ENCODE peak calls at places on chromosomes 4 and X, in eight cellular contexts. One of them, this sample, is unnamed.

GRCh38 chr4:86775061-86775460 is 74.1 kb downstream of the SLC10A6 start:
- DNase-seq in AG09309: no peak
- DNase-seq in psoas muscle: no peak
- DNase-seq in HFF-Myc: no peak
- DNase-seq in HFFc6: no peak
- DNase-seq in GM13977: no peak
- DNase-seq in cardiac muscle cell: no peak
- DNase-seq in thoracic aorta: no peak
- DNase-seq in this sample: no peak

GRCh38 chr4:186651181-186651603 is 72.5 kb downstream of the FAT1 start:
- DNase-seq in HFFc6: no peak
- DNase-seq in cardiac muscle cell: no peak
- DNase-seq in GM13977: no peak
- DNase-seq in thoracic aorta: no peak
- DNase-seq in AG09309: no peak
- DNase-seq in psoas muscle: no peak
- DNase-seq in HFF-Myc: no peak
- DNase-seq in this sample: no peak

GRCh38 chr4:154606728-154607723 is 5.4 kb downstream of the FGG start:
- DNase-seq in cardiac muscle cell: no peak
- DNase-seq in psoas muscle: no peak
- DNase-seq in HFF-Myc: no peak
- DNase-seq in HFFc6: no peak
- DNase-seq in thoracic aorta: no peak
- DNase-seq in AG09309: no peak
- DNase-seq in GM13977: no peak
- DNase-seq in this sample: no peak

GRCh38 chr4:66178901-66179300 is 508.6 kb upstream of the EPHA5 start:
- DNase-seq in GM13977: no peak
- DNase-seq in thoracic aorta: no peak
- DNase-seq in cardiac muscle cell: peak
- DNase-seq in HFFc6: no peak
- DNase-seq in HFF-Myc: no peak
- DNase-seq in AG09309: peak
- DNase-seq in psoas muscle: no peak
- DNase-seq in this sample: no peak

GRCh38 chr4:921830-922331 is 10.2 kb downstream of the GAK start:
- DNase-seq in GM13977: peak
- DNase-seq in psoas muscle: no peak
- DNase-seq in HFF-Myc: no peak
- DNase-seq in AG09309: no peak
- DNase-seq in cardiac muscle cell: no peak
- DNase-seq in HFFc6: no peak
- DNase-seq in thoracic aorta: no peak
- DNase-seq in this sample: no peak

GRCh38 chr4:106609917-106610316 is 241.3 kb upstream of the GIMD1 start:
- DNase-seq in AG09309: no peak
- DNase-seq in cardiac muscle cell: no peak
- DNase-seq in GM13977: no peak
- DNase-seq in thoracic aorta: no peak
- DNase-seq in HFF-Myc: no peak
- DNase-seq in HFFc6: no peak
- DNase-seq in psoas muscle: no peak
- DNase-seq in this sample: no peak

GRCh38 chrX:36480441-36480990 is 527.6 kb upstream of the FAM47C start:
- DNase-seq in HFF-Myc: no peak
- DNase-seq in AG09309: no peak
- DNase-seq in GM13977: no peak
- DNase-seq in thoracic aorta: no peak
- DNase-seq in HFFc6: no peak
- DNase-seq in cardiac muscle cell: no peak
- DNase-seq in psoas muscle: no peak
- DNase-seq in this sample: no peak

GRCh38 chrX:44314259-44314734 is 29.2 kb downstream of the EFHC2 start:
- DNase-seq in cardiac muscle cell: peak
- DNase-seq in GM13977: no peak
- DNase-seq in HFF-Myc: no peak
- DNase-seq in thoracic aorta: no peak
- DNase-seq in AG09309: no peak
- DNase-seq in HFFc6: no peak
- DNase-seq in psoas muscle: peak
- DNase-seq in this sample: no peak

GRCh38 chr4:6478546-6479220 is 6.3 kb upstream of the PPP2R2C start:
- DNase-seq in thoracic aorta: no peak
- DNase-seq in HFF-Myc: no peak
- DNase-seq in AG09309: no peak
- DNase-seq in cardiac muscle cell: no peak
- DNase-seq in GM13977: no peak
- DNase-seq in HFFc6: no peak
- DNase-seq in psoas muscle: no peak
- DNase-seq in this sample: no peak

GRCh38 chr4:2843909-2844584 is 403 bp downstream of the ADD1 start:
- DNase-seq in psoas muscle: peak
- DNase-seq in GM13977: peak
- DNase-seq in HFF-Myc: no peak
- DNase-seq in cardiac muscle cell: peak
- DNase-seq in AG09309: no peak
- DNase-seq in HFFc6: no peak
- DNase-seq in thoracic aorta: no peak
- DNase-seq in this sample: no peak

GRCh38 chr4:3484057-3484973 is 21.2 kb downstream of the DOK7 start:
- DNase-seq in HFF-Myc: no peak
- DNase-seq in thoracic aorta: peak
- DNase-seq in GM13977: no peak
- DNase-seq in HFFc6: no peak
- DNase-seq in psoas muscle: peak
- DNase-seq in cardiac muscle cell: no peak
- DNase-seq in AG09309: no peak
- DNase-seq in this sample: no peak

GRCh38 chrX:129115935-129116334 is 407.4 kb downstream of the SMARCA1 start:
- DNase-seq in HFF-Myc: no peak
- DNase-seq in GM13977: no peak
- DNase-seq in HFFc6: no peak
- DNase-seq in AG09309: no peak
- DNase-seq in psoas muscle: no peak
- DNase-seq in cardiac muscle cell: no peak
- DNase-seq in thoracic aorta: no peak
- DNase-seq in this sample: no peak

DNA sequence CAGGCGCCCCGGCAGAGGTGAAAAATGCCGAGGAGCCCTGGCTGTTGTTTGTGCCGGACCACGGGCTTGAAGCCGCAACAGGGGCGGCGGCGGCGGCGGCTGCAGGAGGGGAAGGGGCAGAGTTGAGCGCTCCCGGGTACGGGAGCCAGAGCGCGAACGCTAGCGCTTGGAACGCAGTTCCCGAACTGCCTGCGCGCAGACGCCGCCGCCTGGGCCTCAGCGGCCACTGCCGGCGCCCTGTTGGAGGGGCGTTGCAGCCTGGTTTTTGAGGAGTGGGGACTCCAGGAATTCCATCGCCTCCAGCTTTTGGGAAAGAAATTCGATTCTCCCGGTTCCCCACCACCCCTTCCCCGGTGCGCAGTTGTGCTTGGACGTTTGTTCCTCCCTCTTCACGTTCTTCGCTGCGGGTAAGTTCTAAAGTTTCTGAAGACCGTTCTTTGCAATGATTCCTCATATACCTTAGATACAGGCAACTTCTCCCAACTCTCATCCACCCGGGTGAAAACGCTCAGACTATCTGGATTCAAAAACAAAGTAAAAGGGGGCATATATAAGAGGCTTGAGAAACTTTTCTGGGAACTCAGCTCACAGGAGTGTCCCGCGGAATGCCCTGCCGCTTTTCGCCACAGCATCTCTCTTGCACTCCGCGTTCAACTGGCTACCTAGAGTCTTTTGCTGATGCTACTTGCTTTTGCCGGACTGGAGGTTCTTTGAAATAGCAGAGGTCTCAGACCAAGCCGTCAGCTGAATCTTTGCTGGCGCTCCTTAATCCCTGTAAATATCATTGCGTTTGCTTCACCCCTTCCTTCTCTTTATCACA is 1.0 kb downstream of the FAT4 start:
- DNase-seq in psoas muscle: peak
- DNase-seq in thoracic aorta: no peak
- DNase-seq in GM13977: peak
- DNase-seq in HFF-Myc: no peak
- DNase-seq in AG09309: no peak
- DNase-seq in cardiac muscle cell: peak
- DNase-seq in HFFc6: peak
- DNase-seq in this sample: no peak
- TF ChIP-seq CTCF in psoas muscle: no peak
- TF ChIP-seq CTCF in thoracic aorta: peak
- TF ChIP-seq CTCF in GM13977: no peak
- TF ChIP-seq CTCF in HFF-Myc: peak
- TF ChIP-seq CTCF in AG09309: peak
- TF ChIP-seq CTCF in cardiac muscle cell: peak
- TF ChIP-seq CTCF in HFFc6: peak
- TF ChIP-seq CTCF in this sample: no peak

GRCh38 chrX:32087663-32088062 is 1015.8 kb upstream of the FTHL17 start:
- DNase-seq in AG09309: no peak
- DNase-seq in psoas muscle: no peak
- DNase-seq in HFFc6: no peak
- DNase-seq in cardiac muscle cell: no peak
- DNase-seq in HFF-Myc: no peak
- DNase-seq in GM13977: no peak
- DNase-seq in thoracic aorta: no peak
- DNase-seq in this sample: no peak
- TF ChIP-seq CTCF in AG09309: no peak
- TF ChIP-seq CTCF in psoas muscle: no peak
- TF ChIP-seq CTCF in HFFc6: no peak
- TF ChIP-seq CTCF in cardiac muscle cell: no peak
- TF ChIP-seq CTCF in HFF-Myc: no peak
- TF ChIP-seq CTCF in GM13977: no peak
- TF ChIP-seq CTCF in thoracic aorta: no peak
- TF ChIP-seq CTCF in this sample: no peak

GRCh38 chrX:132716006-132716405 is 227.2 kb upstream of the MBNL3 start:
- DNase-seq in psoas muscle: no peak
- DNase-seq in HFFc6: no peak
- DNase-seq in GM13977: no peak
- DNase-seq in cardiac muscle cell: no peak
- DNase-seq in HFF-Myc: no peak
- DNase-seq in thoracic aorta: no peak
- DNase-seq in AG09309: no peak
- DNase-seq in this sample: no peak
- TF ChIP-seq CTCF in psoas muscle: no peak
- TF ChIP-seq CTCF in HFFc6: peak
- TF ChIP-seq CTCF in GM13977: peak
- TF ChIP-seq CTCF in cardiac muscle cell: peak
- TF ChIP-seq CTCF in HFF-Myc: no peak
- TF ChIP-seq CTCF in thoracic aorta: no peak
- TF ChIP-seq CTCF in AG09309: peak
- TF ChIP-seq CTCF in this sample: no peak

DNA sequence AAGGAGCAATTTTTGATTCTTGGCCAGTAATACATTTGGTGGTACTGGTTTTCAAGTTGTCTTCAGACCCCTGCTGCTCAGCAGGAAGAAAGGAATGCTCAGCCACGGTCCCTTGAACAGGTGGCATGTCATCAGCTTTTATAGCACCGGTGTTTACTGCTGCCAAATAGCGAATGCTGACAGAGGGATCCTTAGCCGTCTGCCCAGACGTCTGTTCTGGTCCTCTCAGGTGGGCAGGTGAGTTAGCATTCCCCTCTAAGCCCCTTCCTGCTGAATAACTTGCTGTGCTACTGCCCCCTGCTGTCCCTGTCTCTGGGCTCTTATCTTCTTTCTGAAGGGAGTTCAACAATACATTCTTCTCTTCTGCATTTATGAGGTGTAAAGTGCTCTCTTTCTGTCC is 28.4 kb downstream of the BOD1L1 start:
- DNase-seq in psoas muscle: no peak
- DNase-seq in thoracic aorta: no peak
- DNase-seq in AG09309: no peak
- DNase-seq in HFF-Myc: no peak
- DNase-seq in cardiac muscle cell: no peak
- DNase-seq in HFFc6: no peak
- DNase-seq in GM13977: no peak
- DNase-seq in this sample: no peak
- TF ChIP-seq CTCF in psoas muscle: no peak
- TF ChIP-seq CTCF in thoracic aorta: no peak
- TF ChIP-seq CTCF in AG09309: peak
- TF ChIP-seq CTCF in HFF-Myc: peak
- TF ChIP-seq CTCF in cardiac muscle cell: peak
- TF ChIP-seq CTCF in HFFc6: peak
- TF ChIP-seq CTCF in GM13977: no peak
- TF ChIP-seq CTCF in this sample: no peak

GRCh38 chrX:40266490-40267333 is 169.0 kb upstream of the BCOR start:
- DNase-seq in GM13977: peak
- DNase-seq in HFF-Myc: no peak
- DNase-seq in HFFc6: peak
- DNase-seq in thoracic aorta: no peak
- DNase-seq in psoas muscle: peak
- DNase-seq in cardiac muscle cell: peak
- DNase-seq in AG09309: no peak
- DNase-seq in this sample: no peak
- TF ChIP-seq CTCF in GM13977: peak
- TF ChIP-seq CTCF in HFF-Myc: peak
- TF ChIP-seq CTCF in HFFc6: peak
- TF ChIP-seq CTCF in thoracic aorta: peak
- TF ChIP-seq CTCF in psoas muscle: peak
- TF ChIP-seq CTCF in cardiac muscle cell: peak
- TF ChIP-seq CTCF in AG09309: peak
- TF ChIP-seq CTCF in this sample: no peak

GRCh38 chr4:107931775-107932321 is 499 bp downstream of the CYP2U1 start:
- DNase-seq in thoracic aorta: no peak
- DNase-seq in GM13977: no peak
- DNase-seq in cardiac muscle cell: no peak
- DNase-seq in psoas muscle: no peak
- DNase-seq in HFFc6: no peak
- DNase-seq in HFF-Myc: no peak
- DNase-seq in AG09309: no peak
- DNase-seq in this sample: no peak
- TF ChIP-seq CTCF in thoracic aorta: no peak
- TF ChIP-seq CTCF in GM13977: no peak
- TF ChIP-seq CTCF in cardiac muscle cell: no peak
- TF ChIP-seq CTCF in psoas muscle: no peak
- TF ChIP-seq CTCF in HFFc6: no peak
- TF ChIP-seq CTCF in HFF-Myc: no peak
- TF ChIP-seq CTCF in AG09309: no peak
- TF ChIP-seq CTCF in this sample: no peak

GRCh38 chr4:23853986-23854385 is 35.9 kb downstream of the PPARGC1A start:
- DNase-seq in HFFc6: no peak
- DNase-seq in thoracic aorta: no peak
- DNase-seq in cardiac muscle cell: no peak
- DNase-seq in psoas muscle: no peak
- DNase-seq in HFF-Myc: no peak
- DNase-seq in GM13977: no peak
- DNase-seq in AG09309: no peak
- DNase-seq in this sample: no peak

GRCh38 chr4:23855912-23856605 is 33.8 kb downstream of the PPARGC1A start:
- DNase-seq in AG09309: no peak
- DNase-seq in cardiac muscle cell: peak
- DNase-seq in thoracic aorta: no peak
- DNase-seq in GM13977: no peak
- DNase-seq in HFFc6: no peak
- DNase-seq in HFF-Myc: no peak
- DNase-seq in psoas muscle: no peak
- DNase-seq in this sample: no peak

GRCh38 chr4:23856630-23857029 is 33.2 kb downstream of the PPARGC1A start:
- DNase-seq in HFF-Myc: no peak
- DNase-seq in thoracic aorta: no peak
- DNase-seq in AG09309: no peak
- DNase-seq in cardiac muscle cell: peak
- DNase-seq in GM13977: no peak
- DNase-seq in psoas muscle: no peak
- DNase-seq in HFFc6: no peak
- DNase-seq in this sample: no peak

GRCh38 chr4:23861897-23862296 is 27.9 kb downstream of the PPARGC1A start:
- DNase-seq in HFF-Myc: no peak
- DNase-seq in psoas muscle: no peak
- DNase-seq in cardiac muscle cell: no peak
- DNase-seq in GM13977: no peak
- DNase-seq in HFFc6: no peak
- DNase-seq in thoracic aorta: no peak
- DNase-seq in AG09309: no peak
- DNase-seq in this sample: no peak

GRCh38 chr4:23857353-23857752 is 32.5 kb downstream of the PPARGC1A start:
- DNase-seq in HFFc6: no peak
- DNase-seq in HFF-Myc: no peak
- DNase-seq in AG09309: peak
- DNase-seq in GM13977: no peak
- DNase-seq in cardiac muscle cell: peak
- DNase-seq in thoracic aorta: no peak
- DNase-seq in psoas muscle: no peak
- DNase-seq in this sample: no peak
- TF ChIP-seq CTCF in HFFc6: no peak
- TF ChIP-seq CTCF in HFF-Myc: no peak
- TF ChIP-seq CTCF in AG09309: peak
- TF ChIP-seq CTCF in GM13977: no peak
- TF ChIP-seq CTCF in cardiac muscle cell: peak
- TF ChIP-seq CTCF in thoracic aorta: no peak
- TF ChIP-seq CTCF in psoas muscle: no peak
- TF ChIP-seq CTCF in this sample: no peak

This sample was measured in omental fat pad.